ENCODE peak calls at places on chromosomes 4 and X, in ten cellular contexts. C is H1, B is HCT116, Y is stomach, E is breast epithelium, J is suprapubic skin, S is heart left ventricle, X is esophagus squamous epithelium, T is prostate gland, N is ovary. I is an unnamed sample.

GRCh38 chrX:66023726-66024467 is 16.0 kb downstream of the VSIG4 start:
- DNase-seq in C (no peak), B (no peak), Y (no peak), E (no peak), J (no peak), S (no peak), X (no peak), T (no peak), N (no peak), I (no peak)

GRCh38 chr4:120004054-120004453 is 62.6 kb downstream of the MAD2L1 start:
- DNase-seq in C (peak; percentile 59), B (no peak), Y (no peak), E (no peak), J (no peak), S (no peak), X (no peak), T (no peak), N (no peak), I (no peak)

GRCh38 chr4:130714006-130714405 is 1618.1 kb downstream of the C4orf33 start:
- DNase-seq in C (no peak), B (no peak), Y (no peak), E (no peak), J (no peak), S (no peak), X (no peak), T (no peak), N (no peak), I (no peak)

GRCh38 chr4:5276475-5277045 is 225.3 kb downstream of the STK32B start:
- DNase-seq in C (no peak), B (no peak), Y (no peak), E (no peak), J (no peak), S (no peak), X (no peak), T (no peak), N (no peak), I (no peak)

GRCh38 chr4:1069394-1069793 is 44.0 kb downstream of the RNF212 start:
- DNase-seq in C (no peak), B (no peak), Y (no peak), E (no peak), J (no peak), S (no peak), X (no peak), T (no peak), N (no peak), I (no peak)

GRCh38 chr4:69115851-69116213 is 19.6 kb downstream of the UGT2B7 start:
- DNase-seq in C (no peak), B (no peak), Y (no peak), E (no peak), J (no peak), S (no peak), X (no peak), T (no peak), N (no peak), I (no peak)

GRCh38 chrX:275967-276587 is 5.1 kb upstream of the PLCXD1 start:
- DNase-seq in C (peak; percentile 87), B (peak; percentile 37), Y (peak; percentile 90), E (peak; percentile 78), J (peak; percentile 91), S (peak; percentile 81), X (no peak), T (peak; percentile 87), N (no peak), I (peak; percentile 84)

GRCh38 chrX:26788402-26788998 is 572.5 kb downstream of the MAGEB5 start:
- DNase-seq in C (no peak), B (no peak), Y (no peak), E (no peak), J (no peak), S (no peak), X (no peak), T (no peak), N (no peak), I (no peak)

GRCh38 chr4:101128473-101128872 is 218.9 kb downstream of the PPP3CA start:
- DNase-seq in C (no peak), B (no peak), Y (no peak), E (no peak), J (no peak), S (no peak), X (no peak), T (no peak), N (no peak), I (peak; percentile 13)

GRCh38 chr4:30714408-30715031 is 5.6 kb upstream of the PCDH7 start:
- DNase-seq in C (peak; percentile 53), B (peak; percentile 73), Y (peak; percentile 59), E (no peak), J (no peak), S (no peak), X (no peak), T (no peak), N (peak; percentile 23), I (peak; percentile 41)

GRCh38 chrX:117002981-117003380 is 540.2 kb upstream of the CT83 start:
- DNase-seq in C (no peak), B (no peak), Y (no peak), E (no peak), J (no peak), S (no peak), X (no peak), T (no peak), N (no peak), I (no peak)

GRCh38 chr4:35447474-35447873 is 796.8 kb downstream of the ARAP2 start:
- DNase-seq in C (no peak), B (no peak), Y (no peak), E (no peak), J (no peak), S (no peak), X (no peak), T (no peak), N (no peak), I (no peak)

GRCh38 chrX:33415454-33415853 is 204.1 kb upstream of the DMD start:
- DNase-seq in C (no peak), B (no peak), Y (no peak), E (no peak), J (no peak), S (no peak), X (no peak), T (no peak), N (no peak), I (no peak)

DNA sequence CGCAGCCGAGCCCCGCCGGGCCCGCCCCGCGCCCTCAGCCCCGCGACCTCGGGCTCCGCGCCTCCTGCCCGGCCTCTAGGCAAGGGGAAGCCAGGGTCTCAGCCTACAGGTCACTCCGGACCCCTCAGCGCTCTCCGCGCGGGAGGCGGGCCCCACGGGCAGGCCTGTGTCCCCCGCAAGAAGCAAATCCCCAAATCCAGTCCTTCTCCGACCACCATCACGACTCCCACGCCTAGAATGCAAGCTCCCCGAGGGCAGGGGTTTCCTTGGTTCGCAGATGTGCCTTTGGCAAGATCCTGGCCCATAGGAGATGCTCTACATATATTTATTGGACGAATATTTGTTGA is 230 bp upstream of the CCDC149 start:
- DNase-seq in C (no peak), B (no peak), Y (no peak), E (no peak), J (no peak), S (no peak), X (no peak), T (no peak), N (no peak), I (no peak)
- TF ChIP-seq POLR2A in C (no peak), B (no peak), Y (no peak), E (no peak), J (no peak), S (no peak), X (no peak), T (no peak), N (no peak), I (no peak)

DNA sequence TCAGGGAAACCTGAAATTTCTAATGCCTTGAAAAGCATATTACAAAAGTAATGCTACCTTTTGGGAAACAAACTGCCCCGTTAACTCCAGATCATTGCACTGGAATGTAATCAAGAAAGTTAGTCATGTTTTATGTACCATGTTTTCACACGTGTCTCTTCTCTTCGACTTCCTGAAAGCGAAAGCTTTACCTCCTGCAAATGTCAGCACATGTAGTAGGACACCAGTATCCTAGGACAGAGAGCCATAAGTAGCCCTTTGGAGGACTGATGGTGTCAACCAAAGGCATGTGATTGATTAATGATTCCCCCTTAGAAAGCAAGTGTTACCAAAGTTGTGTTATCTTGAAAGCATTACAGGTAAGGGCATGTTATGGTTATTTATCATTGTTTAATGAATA is 8.8 kb upstream of the MND1 start:
- DNase-seq in C (no peak), B (no peak), Y (no peak), E (no peak), J (no peak), S (no peak), X (no peak), T (no peak), N (no peak), I (no peak)
- H3K36me3 ChIP-seq in C (peaks cover 7% of the 10 kb centered on the region), B (no peaks in the 10 kb centered on the region), Y (peaks cover 41% of the 10 kb centered on the region), E (no peaks in the 10 kb centered on the region), J (peaks cover 4% of the 10 kb centered on the region), S (peaks cover 14% of the 10 kb centered on the region), X (no peaks in the 10 kb centered on the region), T (no peaks in the 10 kb centered on the region), N (no peaks in the 10 kb centered on the region), I (no peaks in the 10 kb centered on the region)

DNA sequence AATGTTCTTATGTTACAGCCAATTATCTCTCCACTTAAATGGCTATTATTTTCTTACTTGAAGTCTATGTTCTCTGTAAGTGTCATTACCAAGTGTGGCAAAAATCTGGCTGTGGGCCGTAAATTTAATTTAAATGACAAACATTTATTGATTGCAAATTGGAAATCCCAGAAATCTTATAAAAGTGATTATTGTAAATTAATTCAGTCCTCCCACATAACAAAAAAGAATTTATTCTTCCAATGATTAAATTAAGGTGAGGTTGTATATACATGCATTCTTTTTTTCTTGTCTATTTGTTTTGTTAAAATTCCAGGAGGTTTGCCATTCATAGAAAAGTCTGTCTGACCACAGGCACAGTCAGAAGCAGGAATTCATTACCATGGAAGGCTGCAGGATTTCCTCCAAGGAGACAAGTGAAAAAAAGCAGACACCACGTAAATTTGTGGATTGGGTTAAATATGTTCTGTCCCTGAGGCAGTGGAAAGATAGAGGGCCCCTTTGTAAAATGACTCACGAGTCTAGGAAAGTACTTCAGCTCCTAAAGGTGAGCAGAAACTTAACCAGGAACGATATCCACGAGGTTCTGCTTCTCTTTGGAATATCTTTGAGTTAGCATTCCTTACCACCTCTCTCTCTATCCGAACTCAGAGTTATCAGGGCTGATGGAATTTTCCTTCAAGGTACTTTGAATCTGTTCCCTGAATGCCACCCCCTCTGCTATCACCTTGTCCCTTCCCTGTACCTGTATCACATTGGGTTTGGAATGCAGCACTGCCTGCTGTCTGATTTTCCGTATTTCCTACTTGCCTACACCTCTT is 10.7 kb downstream of the PPARGC1A start:
- DNase-seq in C (no peak), B (no peak), Y (no peak), E (no peak), J (no peak), S (no peak), X (no peak), T (no peak), N (no peak), I (no peak)
- H3K4me1 ChIP-seq in C (peaks cover 4% of the 10 kb centered on the region), B (no peaks in the 10 kb centered on the region), Y (peaks cover 5% of the 10 kb centered on the region), E (no peaks in the 10 kb centered on the region), J (no peaks in the 10 kb centered on the region), S (peaks cover 13% of the 10 kb centered on the region), X (peaks cover 53% of the 10 kb centered on the region), T (no peaks in the 10 kb centered on the region), N (no peaks in the 10 kb centered on the region), I (peaks cover 45% of the 10 kb centered on the region)

DNA sequence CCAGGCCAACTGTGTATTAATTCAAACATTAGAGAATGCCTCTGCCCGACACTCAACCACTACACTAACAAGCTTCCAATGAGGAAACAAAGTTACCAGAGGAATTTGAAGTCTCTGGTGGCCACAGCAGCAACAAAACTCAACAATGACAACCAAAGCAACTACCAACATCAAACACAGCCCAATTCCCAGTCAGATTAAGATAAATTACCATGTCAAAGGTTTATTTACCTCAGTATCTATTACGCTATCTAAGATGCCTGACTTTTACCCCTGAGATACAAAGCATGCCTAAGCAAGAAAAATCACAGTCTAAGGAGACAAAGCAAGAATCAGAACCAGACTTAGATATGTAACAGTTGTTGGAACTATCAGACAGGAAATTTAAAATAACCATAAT is 230.1 kb upstream of the FTHL17 start:
- DNase-seq in C (no peak), B (no peak), Y (no peak), E (no peak), J (no peak), S (no peak), X (no peak), T (no peak), N (no peak), I (no peak)
- TF ChIP-seq POLR2A in C (no peak), B (no peak), Y (no peak), E (no peak), J (no peak), S (no peak), X (no peak), T (no peak), N (no peak), I (no peak)